ENCODE peak calls at places on chromosomes 5 and 9, in seven cellular contexts. Z is BJ, V is astrocyte of the spinal cord, H is HFF-Myc, Y is fibroblast of lung, S is spleen, G is neural progenitor cell. W is an unnamed sample.

GRCh38 chr5:149749481-149750365 is 19.6 kb downstream of the PPARGC1B start:
- DNase-seq in Z (no peak), V (no peak), H (no peak), Y (peak), S (no peak), G (no peak), W (no peak)

GRCh38 chr9:123081824-123082223 is 48.4 kb downstream of the GPR21 start:
- DNase-seq in Z (no peak), V (peak), H (no peak), Y (peak), S (no peak), G (peak), W (peak)

GRCh38 chr5:169577966-169578365 is 5.6 kb upstream of the SPDL1 start:
- DNase-seq in Z (no peak), V (peak), H (no peak), Y (peak), S (no peak), G (peak), W (no peak)

GRCh38 chr9:88007291-88007650 is 32.9 kb upstream of the CDK20 start:
- DNase-seq in Z (no peak), V (peak), H (no peak), Y (peak), S (no peak), G (no peak), W (peak)

GRCh38 chr5:118548761-118549160 is 439.6 kb downstream of the DTWD2 start:
- DNase-seq in Z (peak), V (peak), H (no peak), Y (peak), S (no peak), G (no peak), W (no peak)

GRCh38 chr5:61162832-61163567 is 732 bp upstream of the SMIM15 start:
- DNase-seq in Z (no peak), V (peak), H (no peak), Y (peak), S (no peak), G (peak), W (no peak)

GRCh38 chr5:78162253-78162862 is 132.1 kb downstream of the AP3B1 start:
- DNase-seq in Z (no peak), V (peak), H (no peak), Y (peak), S (no peak), G (peak), W (peak)

GRCh38 chr5:71714911-71715310 is 4.2 kb upstream of the CARTPT start:
- DNase-seq in Z (no peak), V (no peak), H (no peak), Y (no peak), S (no peak), G (no peak), W (no peak)

GRCh38 chr9:3468407-3469205 is 57.2 kb downstream of the RFX3 start:
- DNase-seq in Z (no peak), V (no peak), H (no peak), Y (no peak), S (no peak), G (no peak), W (no peak)

GRCh38 chr5:138351056-138351455 is 1.4 kb upstream of the KDM3B start:
- DNase-seq in Z (no peak), V (peak), H (no peak), Y (peak), S (no peak), G (no peak), W (no peak)

GRCh38 chr9:8725635-8726034 is 926.1 kb upstream of the DMAC1 start:
- DNase-seq in Z (no peak), V (no peak), H (no peak), Y (peak), S (no peak), G (no peak), W (no peak)

GRCh38 chr5:73118331-73119011 is 1.9 kb upstream of the TMEM171 start:
- DNase-seq in Z (no peak), V (no peak), H (no peak), Y (no peak), S (no peak), G (no peak), W (no peak)

GRCh38 chr5:57778528-57779175 is 296.0 kb upstream of the ACTBL2 start:
- DNase-seq in Z (no peak), V (no peak), H (no peak), Y (peak), S (no peak), G (peak), W (no peak)

GRCh38 chr9:96844040-96844439 is 10.3 kb downstream of the ZNF782 start:
- DNase-seq in Z (no peak), V (no peak), H (no peak), Y (no peak), S (no peak), G (no peak), W (no peak)

GRCh38 chr9:34145165-34145564 is 18.7 kb upstream of the DCAF12 start:
- DNase-seq in Z (no peak), V (no peak), H (no peak), Y (peak), S (no peak), G (no peak), W (no peak)

GRCh38 chr5:88743231-88743879 is 139.6 kb downstream of the MEF2C start:
- DNase-seq in Z (no peak), V (no peak), H (no peak), Y (peak), S (no peak), G (no peak), W (no peak)

GRCh38 chr5:22612928-22613327 is 240.2 kb downstream of the CDH12 start:
- DNase-seq in Z (no peak), V (no peak), H (no peak), Y (no peak), S (no peak), G (no peak), W (no peak)

GRCh38 chr5:68418230-68418629 is 202.7 kb downstream of the PIK3R1 start:
- DNase-seq in Z (no peak), V (no peak), H (no peak), Y (peak), S (no peak), G (no peak), W (no peak)

GRCh38 chr5:106757672-106758071 is 913.1 kb downstream of the EFNA5 start:
- DNase-seq in Z (no peak), V (no peak), H (no peak), Y (no peak), S (no peak), G (no peak), W (no peak)

GRCh38 chr5:165876538-165876937 is 2371.1 kb downstream of the MAT2B start:
- DNase-seq in Z (no peak), V (no peak), H (no peak), Y (no peak), S (no peak), G (no peak), W (no peak)

GRCh38 chr9:129463477-129463876 is 157.4 kb downstream of the C9orf50 start:
- DNase-seq in Z (no peak), V (no peak), H (no peak), Y (no peak), S (no peak), G (no peak), W (no peak)

GRCh38 chr9:110842169-110842568 is 173.6 kb downstream of the MUSK start:
- DNase-seq in Z (no peak), V (peak), H (no peak), Y (peak), S (no peak), G (no peak), W (peak)

DNA sequence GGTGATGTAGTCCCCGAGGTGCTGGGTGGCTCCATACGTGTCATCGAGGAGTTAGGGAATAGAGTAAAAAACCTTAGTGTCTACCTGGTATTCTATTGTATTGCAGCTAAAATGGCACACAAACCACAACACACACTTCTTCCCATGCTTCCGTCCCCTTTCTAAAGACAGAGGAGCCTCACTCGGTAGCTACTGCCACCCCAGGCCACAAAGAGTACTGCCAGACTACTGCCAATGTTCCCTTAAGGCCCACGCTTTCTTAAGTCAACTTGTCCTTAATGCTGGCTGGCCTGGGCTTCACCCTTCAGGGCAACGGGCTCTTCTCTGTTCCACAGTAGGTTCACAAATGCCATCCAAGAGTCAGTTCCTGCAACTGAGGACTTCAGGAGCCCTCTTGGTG is 673.0 kb downstream of the ELAVL2 start:
- DNase-seq in Z (no peak), V (no peak), H (no peak), Y (no peak), S (no peak), G (no peak), W (no peak)
- TF ChIP-seq CTCF in Z (no peak), V (peak), H (no peak), Y (no peak), S (no peak), G (no peak), W (peak)

GRCh38 chr5:1105350-1106265 is 6.3 kb downstream of the SLC12A7 start:
- DNase-seq in Z (no peak), V (no peak), H (no peak), Y (no peak), S (no peak), G (no peak), W (no peak)
- H3K4me3 ChIP-seq in Z (no peak), V (no peak), H (no peak), Y (no peak), S (no peak), G (no peak), W (no peak)

DNA sequence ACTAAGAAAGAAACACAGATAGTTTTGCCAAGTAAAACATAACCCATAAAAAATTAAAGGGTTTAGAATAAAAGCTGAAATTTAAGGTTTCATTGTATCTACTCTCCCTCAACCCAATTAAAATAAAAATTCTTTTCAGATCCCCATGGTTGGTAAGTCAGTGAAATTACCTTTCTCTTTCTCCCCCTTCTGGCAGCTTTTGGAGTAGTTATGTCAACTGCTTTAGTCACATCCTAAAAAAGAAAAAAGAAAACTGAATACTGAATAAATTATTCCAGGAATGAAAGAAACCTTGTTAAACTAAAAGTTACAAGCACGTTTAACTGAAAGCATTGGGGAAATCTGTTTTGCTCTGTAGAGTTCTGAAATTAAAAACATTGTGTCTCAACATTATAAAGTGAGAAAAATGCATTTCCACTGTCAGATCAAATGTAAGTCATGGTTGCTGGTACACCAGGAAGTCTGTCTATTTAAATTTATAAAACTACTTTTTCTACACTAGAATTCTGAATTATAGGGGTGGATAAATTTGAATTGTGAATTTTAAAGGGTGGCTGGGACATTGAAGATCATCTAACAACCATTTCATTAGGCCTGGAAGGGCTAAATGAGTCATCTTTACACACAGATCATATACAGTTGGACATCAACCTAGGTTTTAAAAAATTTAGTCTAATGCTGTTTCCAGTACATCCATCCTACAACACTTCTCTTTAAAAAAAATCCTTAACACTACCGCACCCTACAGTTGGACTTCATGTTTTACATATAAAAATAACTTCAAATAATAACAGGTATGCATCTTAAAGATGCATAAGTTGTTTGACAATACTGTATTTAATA is 24.7 kb downstream of the PSIP1 start:
- DNase-seq in Z (no peak), V (peak), H (no peak), Y (no peak), S (no peak), G (peak), W (no peak)
- TF ChIP-seq CTCF in Z (peak), V (peak), H (peak), Y (peak), S (peak), G (peak), W (peak)

GRCh38 chr9:647522-647921 is 194.0 kb upstream of the DMRT1 start:
- DNase-seq in Z (no peak), V (no peak), H (no peak), Y (no peak), S (no peak), G (no peak), W (no peak)

GRCh38 chr9:649128-650074 is 192.1 kb upstream of the DMRT1 start:
- DNase-seq in Z (no peak), V (no peak), H (no peak), Y (no peak), S (no peak), G (no peak), W (no peak)

GRCh38 chr9:651372-651771 is 190.1 kb upstream of the DMRT1 start:
- DNase-seq in Z (no peak), V (no peak), H (no peak), Y (no peak), S (no peak), G (no peak), W (no peak)

GRCh38 chr9:652896-653295 is 188.6 kb upstream of the DMRT1 start:
- DNase-seq in Z (no peak), V (no peak), H (no peak), Y (no peak), S (no peak), G (no peak), W (no peak)

GRCh38 chr9:650362-650761 is 191.1 kb upstream of the DMRT1 start:
- DNase-seq in Z (no peak), V (no peak), H (no peak), Y (peak), S (no peak), G (peak), W (no peak)
- H3K4me3 ChIP-seq in Z (no peak), V (no peak), H (no peak), Y (peak), S (no peak), G (no peak), W (no peak)

GRCh38 chr9:112831969-112832368 is 58.7 kb downstream of the SLC46A2 start:
- DNase-seq in Z (no peak), V (no peak), H (no peak), Y (no peak), S (no peak), G (no peak), W (no peak)
- TF ChIP-seq CTCF in Z (no peak), V (no peak), H (no peak), Y (no peak), S (no peak), G (no peak), W (no peak)

DNA sequence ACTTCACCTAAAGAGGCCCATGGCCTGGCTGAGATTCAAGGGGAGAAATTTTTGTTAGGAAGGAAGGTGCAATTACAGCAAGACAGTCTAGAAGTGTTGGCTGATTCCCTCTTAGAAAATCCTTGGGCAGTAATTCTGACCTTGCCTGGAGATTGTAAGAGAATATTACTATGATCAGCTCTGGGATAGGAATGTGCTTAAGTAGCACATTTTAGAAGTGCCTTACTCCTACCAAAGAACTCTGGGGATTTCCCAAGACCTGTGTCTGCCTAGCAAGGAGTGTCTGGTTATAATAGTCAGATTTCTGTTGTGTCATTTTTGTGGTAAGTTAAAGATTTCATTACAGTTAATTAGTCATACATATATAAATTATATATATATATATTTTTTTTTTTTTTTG is 52.3 kb downstream of the NLN start:
- DNase-seq in Z (peak), V (peak), H (peak), Y (peak), S (no peak), G (no peak), W (no peak)
- H3K4me3 ChIP-seq in Z (no peak), V (no peak), H (no peak), Y (no peak), S (no peak), G (no peak), W (no peak)

GRCh38 chr9:35933525-35934067 is 24.3 kb downstream of the SPAAR start:
- DNase-seq in Z (no peak), V (no peak), H (no peak), Y (no peak), S (no peak), G (no peak), W (no peak)
- TF ChIP-seq CTCF in Z (no peak), V (no peak), H (no peak), Y (no peak), S (no peak), G (no peak), W (no peak)

GRCh38 chr9:21810881-21811280 is 8.4 kb downstream of the MTAP start:
- DNase-seq in Z (no peak), V (no peak), H (no peak), Y (no peak), S (peak), G (no peak), W (no peak)

GRCh38 chr9:21811914-21812313 is 9.5 kb downstream of the MTAP start:
- DNase-seq in Z (no peak), V (no peak), H (no peak), Y (no peak), S (no peak), G (no peak), W (no peak)

GRCh38 chr9:21812945-21813568 is 10.6 kb downstream of the MTAP start:
- DNase-seq in Z (no peak), V (peak), H (peak), Y (peak), S (peak), G (peak), W (no peak)

GRCh38 chr9:21813575-21814473 is 11.4 kb downstream of the MTAP start:
- DNase-seq in Z (no peak), V (peak), H (peak), Y (peak), S (no peak), G (peak), W (peak)

DNA sequence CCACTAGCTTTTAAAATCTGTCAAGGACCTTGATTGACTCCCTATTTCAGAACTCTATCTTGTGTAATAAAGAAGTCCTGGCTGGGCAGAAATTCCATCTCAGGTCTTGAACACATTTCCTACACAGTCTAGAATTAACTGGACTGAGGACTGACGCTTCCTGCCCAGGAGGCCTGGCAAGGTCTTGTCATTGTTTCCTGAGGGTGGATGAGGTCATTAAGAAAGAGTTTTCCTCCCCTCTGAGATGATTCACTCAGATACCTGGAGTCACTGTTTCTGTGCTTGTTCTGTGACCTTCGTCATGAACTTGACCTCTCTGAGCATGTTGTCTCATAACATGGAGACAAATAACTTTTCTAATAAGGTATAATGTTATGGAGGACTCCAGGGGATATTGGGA is 10.0 kb downstream of the MTAP start:
- DNase-seq in Z (no peak), V (peak), H (no peak), Y (peak), S (no peak), G (no peak), W (no peak)
- H3K4me3 ChIP-seq in Z (no peak), V (no peak), H (no peak), Y (no peak), S (no peak), G (no peak), W (no peak)

GRCh38 chr9:99231708-99232107 is 9.6 kb downstream of the SEC61B start:
- DNase-seq in Z (no peak), V (no peak), H (no peak), Y (no peak), S (no peak), G (peak), W (no peak)
- TF ChIP-seq CTCF in Z (peak), V (peak), H (peak), Y (peak), S (peak), G (peak), W (peak)

DNA sequence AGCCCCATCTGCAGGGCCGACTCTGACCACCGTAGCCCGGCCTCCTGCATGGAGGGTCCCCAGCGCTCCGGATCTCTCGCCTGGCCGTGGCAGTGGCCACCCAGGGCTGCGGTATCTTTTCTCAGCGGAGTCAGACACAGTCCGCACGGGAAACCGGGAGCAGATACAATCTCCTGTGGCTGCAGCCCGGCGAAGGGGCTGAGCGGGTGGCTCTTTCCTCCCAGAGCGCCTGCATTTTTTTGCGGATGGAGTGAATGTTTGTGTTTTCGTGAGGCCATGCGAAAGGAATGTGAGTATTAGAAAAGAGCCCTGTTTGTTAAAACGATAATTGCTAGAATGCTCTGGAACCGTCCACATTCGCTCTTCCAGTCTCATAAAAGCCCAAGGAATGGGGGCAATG is 53.4 kb upstream of the PTCH1 start:
- DNase-seq in Z (peak), V (peak), H (no peak), Y (peak), S (no peak), G (no peak), W (no peak)
- H3K4me3 ChIP-seq in Z (peak), V (no peak), H (peak), Y (peak), S (no peak), G (no peak), W (no peak)

W was measured in GM12864.